ENCODE peak calls at places on chromosomes 6 and 20, in four cellular contexts. Y is HEK293T, Z is HepG2, W is K562. O is an unnamed sample.

GRCh38 chr20:50172347-50173013 is 18.1 kb upstream of the CEBPB start:
- DNase-seq in Z (peak; percentile 97), Y (peak; percentile 67), W (peak; percentile 10), O (peak; percentile 93)

GRCh38 chr6:46963626-46964025 is 41.9 kb upstream of the ADGRF5 start:
- DNase-seq in Y (no peak), Z (no peak), W (no peak), O (no peak)

GRCh38 chr6:137640086-137640485 is 145.9 kb upstream of the OLIG3 start:
- DNase-seq in W (no peak), Z (no peak), Y (no peak), O (no peak)

GRCh38 chr6:25278557-25278913 is 639 bp upstream of the CARMIL1 start:
- DNase-seq in W (no peak), Y (no peak), Z (no peak), O (no peak)

GRCh38 chr6:14765106-14765505 is 480.8 kb upstream of the JARID2 start:
- DNase-seq in W (no peak), Z (no peak), Y (no peak), O (no peak)

GRCh38 chr6:144566868-144567615 is 281.9 kb downstream of the UTRN start:
- DNase-seq in W (no peak), Y (no peak), Z (no peak), O (no peak)

GRCh38 chr20:60034231-60035110 is 76.2 kb downstream of the CDH26 start:
- DNase-seq in Z (peak; percentile 20), W (no peak), Y (no peak), O (no peak)

GRCh38 chr6:24313477-24314141 is 44.2 kb downstream of the DCDC2 start:
- DNase-seq in Z (peak; percentile 93), Y (no peak), W (no peak), O (peak; percentile 50)

GRCh38 chr6:170137911-170138910 is 152.7 kb downstream of the DLL1 start:
- DNase-seq in Y (no peak), W (no peak), Z (no peak), O (no peak)

GRCh38 chr6:12331474-12331873 is 41.3 kb downstream of the EDN1 start:
- DNase-seq in Z (peak; percentile 47), W (no peak), Y (no peak), O (no peak)

GRCh38 chr6:131061041-131061770 is 1.8 kb downstream of the EPB41L2 start:
- DNase-seq in W (no peak), Z (peak; percentile 52), Y (no peak), O (no peak)

GRCh38 chr6:6557504-6557839 is 31.0 kb upstream of the LY86 start:
- DNase-seq in W (no peak), Y (no peak), Z (no peak), O (no peak)

GRCh38 chr20:38221041-38221589 is 39.4 kb downstream of the KIAA1755 start:
- DNase-seq in Z (peak; percentile 70), Y (peak; percentile 90), W (peak; percentile 88), O (peak; percentile 95)

GRCh38 chr6:99613398-99613704 is 6.7 kb downstream of the PRDM13 start:
- DNase-seq in W (no peak), Y (peak; percentile 69), Z (no peak), O (peak; percentile 79)

GRCh38 chr6:159068904-159069578 is 24.2 kb upstream of the TAGAP start:
- DNase-seq in Z (no peak), W (no peak), Y (no peak), O (peak; percentile 37)

GRCh38 chr6:6631526-6632276 is 43.2 kb downstream of the LY86 start:
- DNase-seq in Z (no peak), W (no peak), Y (no peak), O (no peak)

GRCh38 chr6:135213616-135214015 is 32.5 kb downstream of the MYB start:
- DNase-seq in W (no peak), Z (no peak), Y (no peak), O (no peak)

GRCh38 chr20:610130-611046 is at the start of gene TCF15:
- DNase-seq in Y (no peak), W (peak; percentile 98), Z (no peak), O (peak; percentile 73)
- TF ChIP-seq ELF4 in Y (no peak), W (no peak), Z (no peak), O (no peak)

GRCh38 chr20:34970193-34971037 is 14.7 kb downstream of the MYH7B start:
- DNase-seq in Y (no peak), Z (no peak), W (no peak), O (no peak)
- TF ChIP-seq ELF4 in Y (no peak), Z (no peak), W (no peak), O (no peak)

GRCh38 chr6:3372912-3373554 is 83.8 kb downstream of the SLC22A23 start:
- DNase-seq in Z (peak; percentile 92), W (no peak), Y (no peak), O (no peak)

GRCh38 chr6:3372184-3372846 is 84.5 kb downstream of the SLC22A23 start:
- DNase-seq in Y (no peak), Z (no peak), W (peak; percentile 67), O (no peak)

GRCh38 chr6:3369985-3370360 is 86.9 kb downstream of the SLC22A23 start:
- DNase-seq in Z (no peak), W (no peak), Y (no peak), O (no peak)

GRCh38 chr6:3370361-3371221 is 86.3 kb downstream of the SLC22A23 start:
- DNase-seq in Y (no peak), Z (peak; percentile 91), W (no peak), O (no peak)

DNA sequence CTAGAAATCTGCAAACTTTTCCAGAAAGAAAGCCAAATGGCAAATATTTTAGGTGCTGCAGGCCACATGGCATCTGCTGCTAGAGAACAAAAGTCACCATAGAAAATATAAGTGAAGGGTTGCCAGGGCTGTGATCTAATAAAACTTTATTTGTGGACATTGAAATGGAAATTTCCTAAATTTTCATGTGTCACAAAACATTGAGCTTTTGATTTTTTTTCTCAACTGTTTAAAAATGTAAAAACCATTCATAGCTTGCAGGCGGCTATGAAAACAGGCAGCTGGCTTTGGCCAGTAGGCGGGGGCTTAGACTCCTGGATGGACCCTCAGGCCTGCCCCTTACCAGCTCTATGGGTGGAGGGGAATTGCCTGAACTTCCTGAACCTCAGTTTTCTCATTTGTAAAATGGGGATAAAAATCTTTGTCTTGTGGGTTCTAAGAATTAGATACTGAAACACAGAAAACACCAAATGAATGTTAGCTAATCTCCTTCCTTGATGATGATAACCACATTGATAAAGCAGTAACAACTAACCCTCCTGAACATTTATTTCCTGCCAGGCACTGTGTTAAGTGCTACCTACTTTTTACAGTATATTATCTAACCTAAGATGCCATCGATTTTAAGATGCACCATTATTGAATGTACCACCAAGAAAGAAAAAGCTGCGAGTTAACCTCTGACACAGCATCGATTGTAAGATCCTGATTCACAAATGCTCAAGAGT is 85.5 kb downstream of the SLC22A23 start:
- DNase-seq in Y (no peak), Z (no peak), W (no peak), O (no peak)
- TF ChIP-seq ELF4 in Y (no peak), Z (no peak), W (no peak), O (no peak)

GRCh38 chr6:34391711-34392496 is 565 bp downstream of the NUDT3 start:
- DNase-seq in W (peak; percentile 92), Z (peak; percentile 54), Y (peak; percentile 30), O (peak; percentile 70)

GRCh38 chr6:34389034-34389433 is 3.4 kb downstream of the NUDT3 start:
- DNase-seq in W (no peak), Z (no peak), Y (no peak), O (no peak)

GRCh38 chr6:34392497-34393190 is at the start of gene NUDT3:
- DNase-seq in W (peak; percentile 97), Y (peak; percentile 93), Z (peak; percentile 92), O (peak; percentile 93)

GRCh38 chr6:34390531-34391013 is 1.9 kb downstream of the NUDT3 start:
- DNase-seq in Y (no peak), Z (no peak), W (no peak), O (no peak)

GRCh38 chr6:34391023-34391485 is 1.4 kb downstream of the NUDT3 start:
- DNase-seq in W (no peak), Y (peak; percentile 32), Z (peak; percentile 85), O (no peak)
- TF ChIP-seq ELF4 in W (no peak), Y (no peak), Z (no peak), O (no peak)

GRCh38 chr6:106475280-106475679 is 114.8 kb downstream of the CRYBG1 start:
- DNase-seq in W (no peak), Y (no peak), Z (no peak), O (no peak)

GRCh38 chr6:106474476-106474875 is 114.0 kb downstream of the CRYBG1 start:
- DNase-seq in W (no peak), Z (no peak), Y (no peak), O (no peak)

GRCh38 chr6:106470811-106471210 is 110.3 kb downstream of the CRYBG1 start:
- DNase-seq in Y (no peak), W (no peak), Z (no peak), O (no peak)

GRCh38 chr6:106476326-106477105 is 116.0 kb downstream of the CRYBG1 start:
- DNase-seq in W (no peak), Y (no peak), Z (no peak), O (no peak)

DNA sequence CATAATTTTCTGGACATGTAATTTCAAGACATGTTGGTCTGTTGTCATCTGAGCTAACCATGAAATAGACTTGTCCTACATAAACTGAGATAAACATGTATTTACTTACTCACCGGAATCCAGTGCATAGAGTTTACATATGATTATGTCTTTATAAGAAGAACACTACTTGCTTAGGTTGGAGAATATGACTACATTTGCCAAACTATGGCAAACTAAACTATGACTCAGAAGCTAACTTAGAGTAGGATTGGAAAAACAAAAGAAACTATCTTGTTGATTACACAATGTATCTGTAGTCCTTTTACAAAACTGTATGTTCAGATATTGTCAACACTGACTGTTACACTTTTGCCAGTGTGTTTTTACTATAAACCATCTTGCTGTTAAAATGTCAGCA is 113.3 kb downstream of the CRYBG1 start:
- DNase-seq in Y (no peak), W (no peak), Z (no peak), O (no peak)
- TF ChIP-seq ELF4 in Y (no peak), W (no peak), Z (no peak), O (no peak)